ENCODE peak calls at places on chromosome 18, in eight cellular contexts. Q is colonic mucosa, V is AG04450, X is right lobe of liver, L is A673, M is H1, U is PC-9, F is fibroblast of villous mesenchyme. S is an unnamed sample.

GRCh38 chr18:27728659-27729058 is 448.3 kb downstream of the CDH2 start:
- DNase-seq in V (no peak), L (no peak), U (no peak), F (no peak), Q (no peak), X (no peak), M (no peak), S (no peak)

GRCh38 chr18:74040459-74041332 is 106.9 kb downstream of the FBXO15 start:
- DNase-seq in Q (peak), U (peak), X (peak), F (peak), V (no peak), L (peak), M (no peak), S (peak)

GRCh38 chr18:21134895-21135294 is 23.3 kb upstream of the ROCK1 start:
- DNase-seq in M (no peak), X (no peak), Q (no peak), L (peak), V (no peak), F (peak), U (peak), S (peak)

GRCh38 chr18:446941-447560 is 53.5 kb downstream of the COLEC12 start:
- DNase-seq in L (no peak), X (no peak), U (no peak), V (no peak), M (no peak), F (no peak), Q (no peak), S (peak)

GRCh38 chr18:45518770-45519169 is 96.5 kb upstream of the SLC14A2 start:
- DNase-seq in X (no peak), V (no peak), U (no peak), L (no peak), M (no peak), Q (no peak), F (no peak), S (no peak)

GRCh38 chr18:28995319-28995718 is 818.4 kb upstream of the CDH2 start:
- DNase-seq in U (no peak), F (no peak), M (no peak), L (no peak), X (no peak), V (no peak), Q (no peak), S (peak)

GRCh38 chr18:68121826-68122225 is 593.1 kb downstream of the TMX3 start:
- DNase-seq in F (no peak), V (no peak), Q (no peak), X (no peak), L (no peak), M (no peak), U (no peak), S (peak)

GRCh38 chr18:64287926-64288325 is 139.0 kb upstream of the LINC00305 start:
- DNase-seq in L (no peak), X (peak), Q (no peak), M (no peak), F (no peak), V (no peak), U (no peak), S (no peak)

GRCh38 chr18:65791753-65792152 is 40.9 kb downstream of the CDH7 start:
- DNase-seq in L (no peak), Q (no peak), X (no peak), U (no peak), V (no peak), F (no peak), M (no peak), S (no peak)

GRCh38 chr18:46422552-46423055 is 234.4 kb downstream of the LOXHD1 start:
- DNase-seq in L (no peak), Q (no peak), M (no peak), F (no peak), V (no peak), X (peak), U (no peak), S (no peak)

GRCh38 chr18:49560277-49561126 is 1.4 kb upstream of the LIPG start:
- DNase-seq in Q (peak), U (no peak), M (no peak), X (peak), F (no peak), L (peak), V (no peak), S (no peak)

GRCh38 chr18:62989195-62989594 is 273.9 kb downstream of the PHLPP1 start:
- DNase-seq in M (no peak), Q (no peak), L (no peak), V (no peak), F (no peak), U (no peak), X (no peak), S (no peak)

GRCh38 chr18:75240433-75240832 is 29.8 kb downstream of the TSHZ1 start:
- DNase-seq in U (no peak), F (no peak), X (no peak), M (no peak), V (no peak), Q (no peak), L (no peak), S (no peak)

DNA sequence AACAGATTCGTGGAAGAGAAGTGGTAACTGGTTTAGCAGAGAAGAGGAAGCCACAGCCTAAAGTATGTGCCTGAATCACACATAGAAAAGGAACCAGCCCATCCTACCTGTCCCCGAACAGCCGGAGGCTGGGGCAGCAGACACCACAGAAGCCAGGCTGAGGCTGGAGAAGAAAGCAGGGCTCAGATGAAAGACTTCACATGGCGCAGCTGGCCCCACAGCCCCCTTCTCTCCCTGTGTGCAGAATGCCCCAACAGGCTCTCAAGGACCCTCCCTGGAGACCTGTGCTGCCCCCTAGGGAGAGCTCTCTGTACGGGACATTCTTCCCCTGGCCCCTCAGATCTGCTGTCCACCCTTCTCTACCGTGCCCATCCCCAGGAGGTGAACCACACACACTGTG is 83.5 kb upstream of the RAB12 start:
- DNase-seq in Q (no peak), F (no peak), X (no peak), M (peak), V (no peak), U (no peak), L (no peak), S (no peak)
- TF ChIP-seq CTCF in Q (no peak), F (peak), X (no peak), M (peak), V (peak), U (no peak), L (peak), S (no peak)

GRCh38 chr18:22349317-22349898 is 68.3 kb downstream of the CTAGE1 start:
- DNase-seq in Q (no peak), V (no peak), U (no peak), M (no peak), X (no peak), F (peak), L (no peak), S (no peak)
- H3K4me3 ChIP-seq in Q (peak), V (no peak), U (peak), M (peak), X (no peak), F (peak), L (no peak), S (no peak)

DNA sequence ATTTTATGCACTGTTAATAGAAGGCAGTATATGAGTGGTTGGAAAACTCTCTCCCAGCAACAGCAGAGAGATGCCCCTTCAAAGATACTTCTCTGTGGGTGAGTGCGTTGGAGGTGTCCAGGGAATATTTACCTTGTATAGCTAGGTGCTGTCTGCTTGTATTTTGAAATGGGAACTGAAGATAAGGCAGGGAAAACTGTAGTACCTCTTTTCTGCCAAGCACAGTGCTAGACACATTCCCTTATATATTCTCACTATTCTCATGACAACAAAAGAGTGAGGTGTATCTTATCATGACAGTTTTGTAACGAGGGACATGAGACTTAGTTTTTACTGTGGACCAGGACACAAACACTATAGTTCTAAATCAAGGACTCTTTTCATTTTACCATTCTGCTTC is 2.1 kb downstream of the TTC39C start:
- DNase-seq in M (no peak), V (no peak), L (no peak), U (no peak), F (no peak), Q (no peak), X (no peak), S (no peak)
- TF ChIP-seq CTCF in M (no peak), V (peak), L (peak), U (peak), F (peak), Q (peak), X (peak), S (peak)

GRCh38 chr18:33579868-33580205 is 1.8 kb downstream of the ASXL3 start:
- DNase-seq in X (no peak), M (no peak), Q (no peak), L (no peak), V (no peak), F (no peak), U (no peak), S (no peak)

GRCh38 chr18:33577688-33578370 is at the start of gene ASXL3:
- DNase-seq in U (no peak), Q (peak), L (peak), M (no peak), V (no peak), F (no peak), X (peak), S (no peak)

GRCh38 chr18:33580540-33580939 is 2.5 kb downstream of the ASXL3 start:
- DNase-seq in Q (no peak), X (no peak), V (no peak), F (no peak), M (no peak), U (no peak), L (no peak), S (no peak)

GRCh38 chr18:33578371-33579146 is 540 bp downstream of the ASXL3 start:
- DNase-seq in M (no peak), V (no peak), X (peak), Q (peak), F (no peak), U (no peak), L (peak), S (no peak)

DNA sequence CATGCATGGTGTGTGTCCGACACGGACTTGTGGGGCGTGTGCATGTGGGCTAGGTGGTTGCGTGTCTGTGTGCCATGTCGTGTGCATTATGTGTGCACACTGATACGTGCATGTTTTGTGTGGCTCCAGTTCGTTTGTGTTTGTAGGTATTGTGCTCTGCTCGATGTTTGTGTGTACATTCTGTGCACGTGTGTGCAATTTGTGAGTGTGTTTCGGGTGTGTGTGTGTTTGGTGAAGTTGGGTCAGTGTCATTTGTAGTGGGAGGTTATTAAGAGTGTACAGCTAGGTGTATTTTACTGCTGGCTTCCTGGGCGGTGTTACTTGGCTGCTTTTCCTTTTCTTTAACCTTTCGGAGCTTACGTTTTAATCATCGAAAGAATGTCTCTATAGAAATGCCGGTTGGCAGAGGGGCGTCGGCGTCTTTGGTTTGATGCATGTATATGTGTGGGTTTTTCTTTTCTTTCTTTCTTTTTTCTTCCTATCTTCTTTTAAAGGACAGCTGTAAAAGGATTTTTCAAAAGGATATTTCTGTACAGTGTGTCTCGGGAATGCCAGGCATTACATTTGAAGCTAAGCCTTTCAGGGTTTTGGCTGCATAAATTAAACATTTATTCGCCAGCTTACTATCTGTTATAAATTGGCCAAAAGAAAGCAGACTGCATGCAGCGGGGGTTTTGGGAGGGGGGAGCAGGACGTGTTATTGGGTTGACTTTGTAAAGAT is 1.3 kb downstream of the ASXL3 start:
- DNase-seq in X (no peak), L (no peak), F (no peak), Q (no peak), U (no peak), M (no peak), V (no peak), S (no peak)
- H3K4me3 ChIP-seq in X (peak), L (peak), F (peak), Q (peak), U (no peak), M (peak), V (peak), S (peak)

DNA sequence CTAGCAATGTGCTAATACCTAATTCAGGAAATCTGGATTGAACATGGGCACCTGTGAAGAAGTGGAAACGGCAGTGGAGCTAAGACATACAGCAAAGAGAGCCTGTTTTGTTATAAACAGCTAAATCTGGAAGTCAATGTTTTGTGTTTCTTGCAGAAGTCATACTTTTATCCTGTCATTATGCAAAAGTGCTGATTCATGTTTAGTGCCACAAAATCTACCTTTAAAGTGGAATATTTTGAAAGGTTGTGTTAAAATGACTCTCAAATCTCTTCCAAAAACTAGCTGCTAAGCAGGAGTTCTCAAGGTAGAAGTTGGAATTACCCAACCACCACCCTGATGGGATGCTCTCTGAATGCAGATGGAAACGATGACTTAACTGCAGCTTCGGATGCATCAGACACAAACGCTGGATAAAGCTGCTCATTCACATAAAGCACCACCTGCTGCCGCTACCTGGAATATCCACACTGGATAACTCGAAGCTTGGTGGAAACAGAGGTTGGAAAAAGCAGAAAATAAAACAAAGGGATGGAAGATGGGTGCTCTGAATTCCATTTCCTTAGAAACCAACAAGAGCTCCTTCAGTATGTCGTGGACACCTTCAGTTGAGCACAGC is 132.6 kb upstream of the ZNF236 start:
- DNase-seq in Q (no peak), M (no peak), U (no peak), L (no peak), F (no peak), X (no peak), V (no peak), S (no peak)
- TF ChIP-seq CTCF in Q (no peak), M (no peak), U (no peak), L (no peak), F (no peak), X (no peak), V (no peak), S (no peak)

S was measured in AG10803.